ENCODE peak calls at places on chromosomes 4 and X, in six cellular contexts. T is chondrocyte, K is A549, G is Panc1, C is GM23338, M is lung. Z is an unnamed sample.

GRCh38 chr4:108794136-108794535 is 31.3 kb upstream of the ETNPPL start:
- DNase-seq in T (no peak), G (no peak), K (no peak), M (no peak), C (no peak), Z (no peak)

GRCh38 chr4:6426571-6427438 is 45.6 kb downstream of the PPP2R2C start:
- DNase-seq in M (no peak), C (no peak), K (no peak), G (no peak), T (peak), Z (no peak)

GRCh38 chrX:46310815-46311497 is 234.3 kb downstream of the ZNF674 start:
- DNase-seq in M (no peak), T (no peak), G (no peak), K (no peak), C (no peak), Z (no peak)

GRCh38 chr4:73727685-73728084 is 12.7 kb upstream of the CXCL8 start:
- DNase-seq in G (no peak), K (no peak), C (no peak), M (peak), T (no peak), Z (no peak)

GRCh38 chrX:150848914-150849365 is 49.5 kb downstream of the CD99L2 start:
- DNase-seq in T (no peak), K (peak), G (peak), C (no peak), M (peak), Z (peak)

GRCh38 chr4:119977546-119977945 is 89.1 kb downstream of the MAD2L1 start:
- DNase-seq in K (no peak), T (no peak), M (no peak), C (no peak), G (no peak), Z (no peak)

GRCh38 chr4:139454646-139455045 is 725 bp downstream of the RAB33B start:
- DNase-seq in M (no peak), G (no peak), T (no peak), K (no peak), C (no peak), Z (no peak)

GRCh38 chr4:57065730-57066482 is 44.3 kb downstream of the IGFBP7 start:
- DNase-seq in C (no peak), T (no peak), K (no peak), G (no peak), M (no peak), Z (no peak)

GRCh38 chr4:35125995-35126712 is 1118.2 kb downstream of the ARAP2 start:
- DNase-seq in C (no peak), T (no peak), K (no peak), M (no peak), G (no peak), Z (no peak)

GRCh38 chr4:89837385-89837995 is 529 bp upstream of the SNCA start:
- DNase-seq in T (no peak), M (no peak), G (no peak), C (no peak), K (peak), Z (peak)

GRCh38 chr4:40842725-40843401 is 93.1 kb downstream of the NSUN7 start:
- DNase-seq in T (no peak), C (no peak), M (no peak), K (no peak), G (no peak), Z (no peak)

GRCh38 chrX:67619253-67619652 is 75.4 kb downstream of the AR start:
- DNase-seq in T (no peak), M (no peak), G (no peak), C (no peak), K (no peak), Z (no peak)

GRCh38 chrX:142680038-142680437 is 345.7 kb upstream of the SPANXN4 start:
- DNase-seq in T (no peak), C (no peak), K (no peak), G (no peak), M (no peak), Z (no peak)

GRCh38 chr4:1361391-1361790 is 14.4 kb downstream of the UVSSA start:
- DNase-seq in T (no peak), C (no peak), K (no peak), G (no peak), M (no peak), Z (no peak)

GRCh38 chr4:85740431-85740861 is 265.5 kb downstream of the ARHGAP24 start:
- DNase-seq in K (no peak), T (no peak), C (no peak), G (no peak), M (no peak), Z (no peak)

GRCh38 chrX:77597090-77597489 is 149.9 kb downstream of the FGF16 start:
- DNase-seq in T (no peak), G (no peak), C (peak), M (no peak), K (peak), Z (no peak)

GRCh38 chr4:113169368-113169767 is 119.9 kb downstream of the ANK2 start:
- DNase-seq in M (no peak), G (no peak), T (no peak), C (peak), K (no peak), Z (no peak)

GRCh38 chr4:2482693-2483092 is 13.8 kb downstream of the RNF4 start:
- DNase-seq in M (no peak), C (no peak), T (no peak), K (no peak), G (no peak), Z (no peak)

GRCh38 chrX:57156397-57157049 is 19.3 kb upstream of the SPIN2A start:
- DNase-seq in K (no peak), G (peak), C (peak), M (no peak), T (no peak), Z (no peak)

GRCh38 chr4:142901166-142901662 is 55.1 kb upstream of the INPP4B start:
- DNase-seq in C (no peak), T (no peak), G (no peak), K (no peak), M (no peak), Z (no peak)

GRCh38 chr4:155967098-155967497 is 13.4 kb upstream of the CTSO start:
- DNase-seq in T (no peak), M (no peak), K (no peak), G (no peak), C (no peak), Z (no peak)

GRCh38 chrX:276588-277171 is 4.5 kb upstream of the PLCXD1 start:
- DNase-seq in K (peak), M (no peak), C (no peak), G (no peak), T (peak), Z (peak)

GRCh38 chr4:75696036-75696435 is 22.8 kb upstream of the G3BP2 start:
- DNase-seq in M (no peak), G (no peak), K (no peak), T (no peak), C (no peak), Z (no peak)

GRCh38 chr4:663046-663437 is 11.0 kb downstream of the ATP5ME start:
- DNase-seq in K (no peak), C (no peak), M (no peak), T (peak), G (no peak), Z (no peak)

GRCh38 chr4:140861359-140862181 is 105.4 kb upstream of the TBC1D9 start:
- DNase-seq in G (peak), C (peak), T (no peak), K (peak), M (peak), Z (peak)

GRCh38 chr4:3047464-3048286 is 26.7 kb downstream of the HTT-AS start:
- DNase-seq in T (no peak), K (peak), C (peak), G (peak), M (peak), Z (peak)

GRCh38 chr4:75514949-75515612 is 808 bp downstream of the THAP6 start:
- DNase-seq in K (no peak), G (no peak), C (no peak), M (no peak), T (no peak), Z (no peak)

GRCh38 chr4:135418353-135418752 is 1216.8 kb upstream of the PABPC4L start:
- DNase-seq in T (no peak), C (peak), K (no peak), M (no peak), G (no peak), Z (no peak)
- TF ChIP-seq CTCF in T (peak), C (peak), K (peak), M (no peak), G (no peak), Z (no peak)

GRCh38 chr4:47704693-47705325 is 133.1 kb downstream of the CORIN start:
- DNase-seq in K (no peak), T (no peak), M (peak), G (no peak), C (peak), Z (peak)
- TF ChIP-seq CTCF in K (no peak), T (peak), M (no peak), G (peak), C (peak), Z (no peak)

GRCh38 chrX:74325130-74326059 is 21.4 kb downstream of the ZCCHC13 start:
- DNase-seq in K (no peak), C (peak), G (no peak), M (no peak), T (no peak), Z (no peak)
- TF ChIP-seq CTCF in K (no peak), C (peak), G (no peak), M (no peak), T (no peak), Z (no peak)

GRCh38 chrX:75038925-75039324 is 113.7 kb upstream of the NEXMIF start:
- DNase-seq in M (no peak), T (no peak), C (peak), G (peak), K (no peak), Z (no peak)
- TF ChIP-seq CTCF in M (no peak), T (peak), C (peak), G (peak), K (no peak), Z (peak)

GRCh38 chrX:21975242-21975641 is 34.7 kb downstream of the SMS start:
- DNase-seq in T (no peak), K (no peak), C (no peak), M (no peak), G (no peak), Z (no peak)

GRCh38 chrX:21973321-21974010 is 33.0 kb downstream of the SMS start:
- DNase-seq in T (no peak), G (no peak), C (no peak), K (no peak), M (no peak), Z (no peak)

GRCh38 chrX:21975827-21976226 is 35.3 kb downstream of the SMS start:
- DNase-seq in M (no peak), K (no peak), T (no peak), G (no peak), C (peak), Z (peak)

GRCh38 chrX:21972721-21973120 is 32.2 kb downstream of the SMS start:
- DNase-seq in T (no peak), G (no peak), C (peak), K (no peak), M (no peak), Z (no peak)

DNA sequence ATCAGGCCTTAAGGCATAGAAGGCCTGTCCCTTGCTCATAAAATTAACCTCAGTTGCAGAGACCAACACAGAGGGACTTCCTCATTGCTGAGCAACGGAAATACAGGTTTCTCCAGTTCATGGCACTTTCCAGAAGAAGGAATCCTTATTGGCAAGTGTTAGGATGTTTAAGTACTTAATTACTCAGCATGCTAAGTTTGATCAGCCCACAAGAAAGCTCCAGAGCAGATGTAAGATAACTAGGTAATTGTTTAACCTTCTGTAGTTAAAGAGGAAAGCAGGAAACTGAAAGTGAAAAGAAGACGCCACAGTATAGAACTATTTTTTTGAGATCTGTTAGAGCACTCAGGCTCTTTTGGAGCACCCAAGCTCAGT is 33.5 kb downstream of the SMS start:
- DNase-seq in M (no peak), G (no peak), K (no peak), C (no peak), T (no peak), Z (peak)
- TF ChIP-seq CTCF in M (no peak), G (no peak), K (no peak), C (no peak), T (no peak), Z (no peak)

DNA sequence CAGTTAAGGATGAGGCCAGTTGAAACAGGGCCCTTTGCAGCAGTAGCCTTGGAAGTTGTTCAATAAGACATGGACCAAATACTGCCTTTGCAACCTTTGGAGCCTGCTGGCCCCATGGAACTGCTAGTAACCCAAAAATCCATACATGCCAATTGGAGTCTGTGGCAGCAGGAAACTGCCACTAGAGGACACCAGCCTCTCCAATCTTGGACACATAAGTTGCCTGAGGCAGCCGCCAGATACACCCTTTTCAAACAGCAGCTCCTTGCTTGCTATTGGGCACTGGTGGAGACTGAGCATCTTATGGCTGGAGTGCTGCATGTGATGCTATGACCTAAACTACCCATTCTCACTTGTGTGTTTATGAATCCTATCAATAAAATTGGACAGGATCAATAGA is 14.8 kb upstream of the LAP3 start:
- DNase-seq in M (no peak), T (no peak), K (no peak), G (no peak), C (peak), Z (no peak)
- TF ChIP-seq CTCF in M (no peak), T (no peak), K (no peak), G (no peak), C (peak), Z (no peak)

GRCh38 chrX:52213276-52213675 is 28.6 kb downstream of the MAGED4 start:
- DNase-seq in T (no peak), K (no peak), C (no peak), G (no peak), M (no peak), Z (no peak)
- TF ChIP-seq CTCF in T (no peak), K (no peak), C (no peak), G (no peak), M (no peak), Z (no peak)

DNA sequence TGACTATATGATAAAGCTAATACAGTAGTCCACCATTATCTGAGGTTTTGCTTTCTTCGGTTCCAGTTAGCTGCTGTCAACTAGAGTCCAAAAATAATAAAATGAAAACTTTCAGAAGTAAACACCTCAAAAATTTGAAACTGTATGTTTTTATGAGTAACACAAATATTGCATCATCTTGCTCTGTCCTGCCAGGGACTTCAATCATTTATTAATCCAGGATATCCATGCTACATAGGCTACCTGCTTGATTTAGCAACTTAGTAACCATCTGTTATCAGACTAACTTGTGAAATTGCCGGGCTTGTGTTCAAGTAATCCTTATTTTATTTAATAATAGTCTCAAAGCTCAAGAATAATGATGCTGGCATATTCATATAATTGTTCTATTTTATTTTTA is 1537.8 kb upstream of the PABPC4L start:
- DNase-seq in C (no peak), K (peak), T (no peak), M (no peak), G (no peak), Z (no peak)
- TF ChIP-seq CTCF in C (no peak), K (no peak), T (no peak), M (no peak), G (no peak), Z (no peak)

DNA sequence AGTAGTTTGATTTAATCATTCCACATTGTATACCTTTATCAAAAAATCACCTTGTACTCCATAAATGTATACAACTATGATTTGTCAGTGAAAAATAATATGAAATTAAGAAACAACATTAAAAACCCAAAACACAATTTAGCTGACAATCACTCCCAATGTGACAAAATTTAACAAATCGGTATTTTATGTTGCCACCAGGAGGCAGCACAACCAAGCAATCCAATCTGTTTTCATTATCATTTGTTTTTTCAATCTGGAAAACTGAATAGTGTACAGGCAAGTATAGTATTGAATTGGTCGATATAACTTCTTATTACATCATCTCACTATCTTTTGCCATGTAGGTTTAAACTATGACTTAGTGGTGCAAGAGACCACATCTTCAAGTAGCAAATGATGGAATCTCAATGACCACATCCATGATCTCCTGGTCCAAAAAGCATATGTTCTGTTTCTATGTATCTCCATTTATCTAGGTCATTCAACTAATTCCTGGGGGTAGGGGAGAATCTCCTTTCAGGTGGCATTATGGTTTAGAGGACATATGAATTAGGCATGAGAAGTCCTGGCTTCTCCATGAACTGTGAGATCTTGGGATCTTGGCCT is 112.8 kb upstream of the AGA start:
- DNase-seq in T (no peak), M (no peak), C (peak), K (no peak), G (peak), Z (no peak)
- TF ChIP-seq CTCF in T (peak), M (peak), C (peak), K (peak), G (peak), Z (peak)

GRCh38 chrX:153382563-153383482 is 18.3 kb downstream of the PNMA6E start:
- DNase-seq in K (no peak), M (no peak), G (no peak), T (no peak), C (no peak), Z (no peak)

GRCh38 chrX:153380691-153381090 is 20.5 kb downstream of the PNMA6E start:
- DNase-seq in C (no peak), G (no peak), M (no peak), K (no peak), T (no peak), Z (no peak)

GRCh38 chrX:153379971-153380581 is 21.1 kb downstream of the PNMA6E start:
- DNase-seq in T (no peak), K (no peak), G (no peak), C (no peak), M (no peak), Z (no peak)

GRCh38 chrX:153379508-153379907 is 21.6 kb downstream of the PNMA6E start:
- DNase-seq in M (no peak), C (no peak), T (no peak), G (no peak), K (no peak), Z (no peak)

GRCh38 chrX:153381684-153382532 is 19.2 kb downstream of the PNMA6E start:
- DNase-seq in G (no peak), T (no peak), M (no peak), C (peak), K (peak), Z (no peak)
- TF ChIP-seq CTCF in G (no peak), T (peak), M (no peak), C (peak), K (no peak), Z (no peak)

Z was measured in prostate gland.